ENCODE peak calls at places on chromosomes 12 and 14, in ten cellular contexts. N is tibial artery, Y is cardiac muscle cell, T is fibroblast of lung, H is thoracic aorta, P is left ventricle myocardium inferior, J is HepG2, V is WERI-Rb-1, C is BE2C, U is neural progenitor cell. F is an unnamed sample.
A peak's percentile ranks its signal among the peaks of the same experiment; 100 is the strongest.

GRCh38 chr12:97941686-97942354 is 479.2 kb downstream of the RMST start:
- DNase-seq in Y (no peak), P (no peak), H (no peak), C (no peak), J (peak; percentile 60), T (no peak), N (no peak), U (no peak), V (no peak), F (no peak)

GRCh38 chr12:112881602-112882001 is 25.2 kb upstream of the OAS1 start:
- DNase-seq in P (no peak), H (no peak), J (no peak), N (no peak), Y (no peak), T (no peak), V (peak; percentile 37), C (no peak), U (no peak), F (no peak)

GRCh38 chr14:60656755-60657608 is 7.7 kb upstream of the SIX1 start:
- DNase-seq in Y (peak; percentile 73), U (peak; percentile 90), H (no peak), J (peak; percentile 58), C (peak; percentile 57), V (no peak), P (no peak), T (peak; percentile 68), N (no peak), F (no peak)

GRCh38 chr14:36477266-36477665 is 42.8 kb downstream of the NKX2-1 start:
- DNase-seq in V (no peak), H (no peak), U (no peak), Y (no peak), J (no peak), C (no peak), T (peak; percentile 19), N (no peak), P (no peak), F (no peak)

GRCh38 chr14:37583358-37584210 is 11.5 kb downstream of the FOXA1 start:
- DNase-seq in Y (no peak), N (no peak), T (no peak), C (no peak), P (no peak), J (peak; percentile 54), H (no peak), U (peak; percentile 92), V (no peak), F (no peak)

GRCh38 chr12:96710127-96710745 is 196.8 kb upstream of the NEDD1 start:
- DNase-seq in V (no peak), N (no peak), P (no peak), C (no peak), T (no peak), Y (peak; percentile 38), U (peak; percentile 48), J (no peak), H (no peak), F (no peak)

GRCh38 chr14:35378638-35379568 is 25.6 kb downstream of the NFKBIA start:
- DNase-seq in N (no peak), J (no peak), Y (no peak), C (no peak), P (no peak), H (no peak), T (peak; percentile 38), U (no peak), V (no peak), F (peak; percentile 63)

GRCh38 chr14:70619708-70620107 is 19.3 kb upstream of the MED6 start:
- DNase-seq in C (no peak), T (no peak), N (no peak), H (no peak), J (no peak), V (no peak), U (no peak), Y (no peak), P (no peak), F (no peak)

GRCh38 chr12:41970744-41971143 is 173.9 kb downstream of the GXYLT1 start:
- DNase-seq in U (no peak), Y (no peak), H (no peak), J (no peak), T (no peak), N (no peak), P (no peak), C (no peak), V (no peak), F (no peak)

GRCh38 chr12:113467514-113468364 is 3.9 kb downstream of the LHX5 start:
- DNase-seq in U (peak; percentile 82), N (no peak), T (no peak), C (no peak), P (no peak), J (no peak), Y (peak; percentile 14), H (no peak), V (no peak), F (no peak)

GRCh38 chr14:61322011-61322798 is 826 bp downstream of the PRKCH start:
- DNase-seq in N (no peak), H (no peak), C (no peak), Y (peak; percentile 12), J (no peak), P (peak; percentile 55), T (no peak), U (peak; percentile 15), V (no peak), F (no peak)

GRCh38 chr12:42299392-42300308 is 26.2 kb downstream of the ZCRB1 start:
- DNase-seq in U (no peak), H (no peak), N (no peak), Y (no peak), P (no peak), T (peak; percentile 82), J (no peak), C (no peak), V (no peak), F (no peak)

DNA sequence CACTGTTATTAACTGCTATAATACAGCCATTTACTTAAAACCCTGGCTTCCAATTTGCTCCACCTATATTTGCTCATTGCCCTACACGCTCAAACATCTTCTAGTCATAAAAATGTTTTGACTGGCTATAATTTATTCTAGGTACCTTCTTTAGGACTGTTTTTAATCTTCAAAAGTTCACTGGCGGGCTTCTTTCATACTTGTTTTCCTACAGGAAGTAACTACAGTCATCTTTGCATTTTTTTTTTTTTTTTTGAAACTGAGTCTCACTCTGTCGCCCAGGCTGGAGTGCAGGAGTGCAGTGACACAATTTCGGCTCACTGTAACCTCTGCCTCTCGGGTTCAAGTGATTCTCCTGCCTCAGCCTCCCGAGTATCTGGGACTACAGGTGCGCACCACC is 32.5 kb downstream of the MPHOSPH9 start:
- DNase-seq in N (no peak), V (no peak), T (no peak), J (no peak), P (no peak), Y (no peak), U (no peak), H (no peak), C (no peak), F (no peak)
- H3K36me3 ChIP-seq in N (peaks cover 9% of the 10 kb centered on the region), V (peaks cover 70% of the 10 kb centered on the region), T (no peaks in the 10 kb centered on the region), J (peaks cover 59% of the 10 kb centered on the region), P (peaks cover 55% of the 10 kb centered on the region), Y (peaks cover 53% of the 10 kb centered on the region), U (peaks cover 26% of the 10 kb centered on the region), H (peaks cover 3% of the 10 kb centered on the region), C (peaks cover 68% of the 10 kb centered on the region), F (peaks cover 3% of the 10 kb centered on the region)

GRCh38 chr14:67768219-67768618 is 48.2 kb downstream of the ZFYVE26 start:
- DNase-seq in P (no peak), N (no peak), T (no peak), V (no peak), C (no peak), H (no peak), J (no peak), Y (no peak), U (no peak), F (no peak)
- H3K36me3 ChIP-seq in P (peaks cover 100% of the 10 kb centered on the region), N (peaks cover 75% of the 10 kb centered on the region), T (peaks cover 3% of the 10 kb centered on the region), V (peaks cover 57% of the 10 kb centered on the region), C (peaks cover 48% of the 10 kb centered on the region), H (peaks cover 61% of the 10 kb centered on the region), J (peaks cover 63% of the 10 kb centered on the region), Y (peaks cover 51% of the 10 kb centered on the region), U (peaks cover 8% of the 10 kb centered on the region), F (peaks cover 20% of the 10 kb centered on the region)

GRCh38 chr12:21471294-21471693 is 30.1 kb downstream of the RECQL start:
- DNase-seq in V (no peak), H (no peak), N (no peak), Y (no peak), T (no peak), P (no peak), C (no peak), U (no peak), J (no peak), F (no peak)
- H3K36me3 ChIP-seq in V (peaks cover 27% of the 10 kb centered on the region), H (peaks cover 25% of the 10 kb centered on the region), N (peaks cover 51% of the 10 kb centered on the region), Y (peaks cover 44% of the 10 kb centered on the region), T (peaks cover 3% of the 10 kb centered on the region), P (peaks cover 89% of the 10 kb centered on the region), C (peaks cover 9% of the 10 kb centered on the region), U (peaks cover 9% of the 10 kb centered on the region), J (peaks cover 15% of the 10 kb centered on the region), F (no peaks in the 10 kb centered on the region)

GRCh38 chr12:15883536-15883935 is 1.3 kb downstream of the STRAP start:
- DNase-seq in T (peak; percentile 23), H (no peak), U (no peak), C (no peak), V (no peak), Y (no peak), J (no peak), N (no peak), P (no peak), F (no peak)

GRCh38 chr12:15882055-15882971 is at the start of gene STRAP:
- DNase-seq in Y (peak; percentile 97), C (peak; percentile 96), V (peak; percentile 97), N (peak; percentile 97), J (peak; percentile 93), U (peak; percentile 97), H (peak; percentile 85), P (peak; percentile 96), T (peak; percentile 97), F (peak; percentile 89)

GRCh38 chr12:15892645-15893259 is 10.6 kb downstream of the STRAP start:
- DNase-seq in T (no peak), H (no peak), Y (no peak), V (no peak), P (no peak), C (no peak), U (no peak), J (no peak), N (no peak), F (no peak)

GRCh38 chr12:15886372-15887042 is 4.3 kb downstream of the STRAP start:
- DNase-seq in Y (no peak), J (peak; percentile 70), P (no peak), N (no peak), U (no peak), V (no peak), C (no peak), T (peak; percentile 53), H (no peak), F (no peak)

DNA sequence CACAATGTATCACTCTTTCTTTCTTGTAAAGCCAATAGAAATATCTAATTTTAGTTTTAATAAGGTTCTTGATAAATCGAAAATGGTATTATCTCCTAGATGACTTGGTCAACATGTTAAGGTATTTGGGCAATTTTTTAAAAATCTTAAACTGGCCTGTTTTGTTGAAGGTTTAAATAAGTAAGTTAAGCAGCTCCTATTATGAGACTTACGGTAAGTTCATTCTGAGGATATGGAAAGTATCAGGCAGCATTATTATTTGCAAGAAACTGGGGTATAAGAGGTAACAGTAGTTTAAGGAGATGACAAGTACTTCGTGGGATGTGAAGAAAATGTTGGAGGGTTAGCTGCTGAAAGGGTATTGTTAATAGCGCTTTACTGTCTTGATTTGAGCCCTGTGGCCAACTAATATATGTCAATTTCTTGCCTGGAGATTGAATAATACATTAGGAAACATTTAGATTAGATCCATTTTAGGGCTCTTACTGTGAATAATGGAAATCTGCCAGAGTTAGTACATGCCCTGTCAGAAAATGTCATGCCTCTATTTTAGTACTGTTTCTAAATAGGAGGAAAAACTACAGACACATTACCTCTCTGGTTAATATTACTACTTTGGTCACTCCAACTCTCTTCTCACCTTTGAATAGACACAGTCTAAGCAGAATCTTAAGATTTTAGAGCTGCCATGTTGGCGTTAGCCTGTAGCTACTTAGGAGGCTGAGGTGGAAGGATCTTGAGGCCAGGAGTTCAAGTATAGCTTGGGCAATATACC is 5.0 kb downstream of the STRAP start:
- DNase-seq in V (no peak), J (no peak), T (no peak), H (no peak), P (no peak), C (no peak), Y (no peak), U (no peak), N (no peak), F (no peak)
- H3K36me3 ChIP-seq in V (peaks cover 71% of the 10 kb centered on the region), J (peaks cover 15% of the 10 kb centered on the region), T (peaks cover 4% of the 10 kb centered on the region), H (peaks cover 9% of the 10 kb centered on the region), P (peaks cover 33% of the 10 kb centered on the region), C (peaks cover 37% of the 10 kb centered on the region), Y (peaks cover 8% of the 10 kb centered on the region), U (peaks cover 22% of the 10 kb centered on the region), N (peaks cover 18% of the 10 kb centered on the region), F (no peaks in the 10 kb centered on the region)